ENCODE peak calls at places on chromosomes 1 and 21, in five cellular contexts. Y is breast epithelium, D is stomach, F is HepG2, W is HL-60. O is an unnamed sample.

GRCh38 chr1:31712625-31713024 is 8.8 kb upstream of the COL16A1 start:
- DNase-seq in Y (no peak), D (peak; percentile 73), F (no peak), W (no peak), O (no peak)

GRCh38 chr21:44294391-44295162 is 5.3 kb upstream of the PFKL start:
- DNase-seq in Y (no peak), D (peak; percentile 34), F (no peak), W (no peak), O (no peak)

GRCh38 chr1:219373616-219373935 is 199.9 kb downstream of the LYPLAL1 start:
- DNase-seq in Y (no peak), D (no peak), F (no peak), W (no peak), O (no peak)

GRCh38 chr1:22678522-22678896 is 25.5 kb downstream of the C1QB start:
- DNase-seq in Y (no peak), D (no peak), F (no peak), W (no peak), O (no peak)

GRCh38 chr1:200894712-200895447 is at the start of gene INAVA:
- DNase-seq in Y (peak; percentile 63), D (peak; percentile 80), F (no peak), W (no peak), O (peak; percentile 72)

GRCh38 chr1:71658295-71658694 is 577.5 kb upstream of the ZRANB2 start:
- DNase-seq in Y (no peak), D (no peak), F (no peak), W (no peak), O (no peak)

GRCh38 chr1:169381162-169381561 is 13.2 kb downstream of the BLZF1 start:
- DNase-seq in Y (no peak), D (no peak), F (no peak), W (no peak), O (no peak)

GRCh38 chr1:96843196-96843595 is 121.6 kb downstream of the PTBP2 start:
- DNase-seq in Y (no peak), D (no peak), F (no peak), W (peak; percentile 4), O (no peak)

GRCh38 chr1:149844096-149844495 is 55.3 kb upstream of the BOLA1 start:
- DNase-seq in Y (no peak), D (no peak), F (peak; percentile 43), W (no peak), O (no peak)

GRCh38 chr1:78052685-78053433 is 7.1 kb downstream of the GIPC2 start:
- DNase-seq in Y (no peak), D (no peak), F (no peak), W (peak; percentile 13), O (no peak)

GRCh38 chr1:152461544-152461943 is 47.5 kb upstream of the CRNN start:
- DNase-seq in Y (no peak), D (peak; percentile 45), F (peak; percentile 61), W (peak; percentile 23), O (no peak)

GRCh38 chr1:91406773-91407389 is 2.2 kb upstream of the HFM1 start:
- DNase-seq in Y (no peak), D (no peak), F (peak; percentile 2), W (no peak), O (no peak)

GRCh38 chr1:154837679-154838171 is 32.4 kb downstream of the KCNN3 start:
- DNase-seq in Y (no peak), D (peak; percentile 56), F (no peak), W (no peak), O (peak; percentile 85)

GRCh38 chr1:53821380-53821779 is 16.7 kb downstream of the NDC1 start:
- DNase-seq in Y (no peak), D (no peak), F (no peak), W (no peak), O (no peak)

GRCh38 chr1:209808059-209808494 is 2.1 kb upstream of the IRF6 start:
- DNase-seq in Y (no peak), D (no peak), F (peak; percentile 15), W (no peak), O (no peak)

GRCh38 chr1:65119951-65120350 is 28.1 kb upstream of the AK4 start:
- DNase-seq in Y (no peak), D (no peak), F (no peak), W (no peak), O (no peak)

GRCh38 chr1:181152892-181153633 is 64.6 kb downstream of the IER5 start:
- DNase-seq in Y (peak; percentile 60), D (peak; percentile 85), F (no peak), W (peak; percentile 76), O (peak; percentile 91)

GRCh38 chr21:14993072-14993471 is 71.7 kb downstream of the NRIP1 start:
- DNase-seq in Y (no peak), D (no peak), F (no peak), W (no peak), O (no peak)

GRCh38 chr1:18505666-18506065 is 24.9 kb downstream of the KLHDC7A start:
- DNase-seq in Y (no peak), D (no peak), F (no peak), W (no peak), O (peak; percentile 12)

GRCh38 chr21:41139951-41140350 is 28.0 kb upstream of the BACE2 start:
- DNase-seq in Y (no peak), D (no peak), F (no peak), W (no peak), O (no peak)

GRCh38 chr21:41141031-41141457 is 26.9 kb upstream of the BACE2 start:
- DNase-seq in Y (peak; percentile 70), D (no peak), F (no peak), W (no peak), O (no peak)

GRCh38 chr21:41143596-41144325 is 24.2 kb upstream of the BACE2 start:
- DNase-seq in Y (no peak), D (no peak), F (no peak), W (no peak), O (no peak)

GRCh38 chr21:41139275-41139674 is 28.7 kb upstream of the BACE2 start:
- DNase-seq in Y (no peak), D (no peak), F (no peak), W (no peak), O (no peak)

GRCh38 chr21:41142051-41142795 is 25.7 kb upstream of the BACE2 start:
- DNase-seq in Y (peak; percentile 97), D (no peak), F (peak; percentile 2), W (no peak), O (no peak)
- TF ChIP-seq CTCF in Y (no peak), D (no peak), F (no peak), W (no peak), O (no peak)

GRCh38 chr1:158998037-158998780 is 11.5 kb upstream of the IFI16 start:
- DNase-seq in Y (no peak), D (no peak), F (no peak), W (no peak), O (no peak)

GRCh38 chr1:159000070-159000409 is 9.7 kb upstream of the IFI16 start:
- DNase-seq in Y (no peak), D (no peak), F (no peak), W (no peak), O (no peak)

GRCh38 chr1:158998781-158999161 is 10.9 kb upstream of the IFI16 start:
- DNase-seq in Y (peak; percentile 48), D (no peak), F (peak; percentile 40), W (no peak), O (peak; percentile 76)

GRCh38 chr1:158999301-159000069 is 10.2 kb upstream of the IFI16 start:
- DNase-seq in Y (peak; percentile 95), D (no peak), F (no peak), W (no peak), O (no peak)

DNA sequence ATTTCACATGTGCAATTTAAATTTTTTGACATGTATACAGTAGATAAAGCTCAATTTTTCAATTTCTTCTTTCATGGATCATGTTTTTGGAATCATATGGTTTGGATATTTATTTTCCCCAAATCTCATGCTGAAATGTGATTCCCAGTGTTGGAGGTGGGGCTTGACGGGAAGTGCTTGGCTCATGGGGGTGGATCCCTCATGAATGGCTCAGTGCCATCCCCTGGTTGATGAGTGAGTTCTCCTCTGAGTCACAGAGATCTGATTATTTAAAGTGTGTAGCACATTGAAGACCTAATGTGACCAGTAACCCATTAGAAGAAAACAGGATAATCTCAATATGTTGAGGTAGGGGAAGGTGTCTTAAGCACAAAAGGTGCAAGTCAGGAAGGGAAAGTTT is 9.1 kb upstream of the IFI16 start:
- DNase-seq in Y (peak; percentile 90), D (peak; percentile 57), F (no peak), W (no peak), O (no peak)
- TF ChIP-seq POLR2AphosphoS5 in Y (peak; percentile 49), D (peak; percentile 38), F (no peak), W (no peak), O (peak; percentile 75)

GRCh38 chr1:234893725-234894630 is 234.7 kb downstream of the TOMM20 start:
- DNase-seq in Y (no peak), D (peak; percentile 61), F (peak; percentile 20), W (peak; percentile 41), O (no peak)

GRCh38 chr1:234891427-234891826 is 237.2 kb downstream of the TOMM20 start:
- DNase-seq in Y (no peak), D (no peak), F (peak; percentile 62), W (no peak), O (no peak)

GRCh38 chr1:234889643-234890042 is 239.0 kb downstream of the TOMM20 start:
- DNase-seq in Y (no peak), D (no peak), F (no peak), W (no peak), O (no peak)

GRCh38 chr1:234893359-234893724 is 235.3 kb downstream of the TOMM20 start:
- DNase-seq in Y (no peak), D (no peak), F (no peak), W (no peak), O (no peak)

GRCh38 chr1:234890694-234891093 is 237.9 kb downstream of the TOMM20 start:
- DNase-seq in Y (no peak), D (no peak), F (no peak), W (no peak), O (no peak)
- TF ChIP-seq CTCF in Y (no peak), D (no peak), F (no peak), W (no peak), O (no peak)

GRCh38 chr1:184492543-184492942 is 105.7 kb downstream of the C1orf21 start:
- DNase-seq in Y (no peak), D (no peak), F (no peak), W (no peak), O (no peak)

GRCh38 chr1:184497962-184498723 is 111.3 kb downstream of the C1orf21 start:
- DNase-seq in Y (no peak), D (no peak), F (no peak), W (no peak), O (no peak)

GRCh38 chr1:184489908-184490307 is 103.1 kb downstream of the C1orf21 start:
- DNase-seq in Y (no peak), D (no peak), F (no peak), W (no peak), O (no peak)

GRCh38 chr1:184494929-184495328 is 108.1 kb downstream of the C1orf21 start:
- DNase-seq in Y (no peak), D (no peak), F (no peak), W (no peak), O (no peak)

GRCh38 chr1:184493987-184494388 is 107.2 kb downstream of the C1orf21 start:
- DNase-seq in Y (no peak), D (no peak), F (no peak), W (no peak), O (no peak)
- TF ChIP-seq POLR2AphosphoS5 in Y (no peak), D (no peak), F (no peak), W (no peak), O (no peak)